ENCODE peak calls at places on chromosomes 5 and 9, in seven cellular contexts. One of them, this sample, is unnamed.
A peak's percentile ranks its signal among the peaks of the same experiment; 100 is the strongest.

GRCh38 chr5:116865651-116866050 is 291.0 kb upstream of the SEMA6A start:
- DNase-seq in AML-193: no peak
- DNase-seq in ureter: no peak
- DNase-seq in GM10248: no peak
- DNase-seq in GM23248: no peak
- DNase-seq in neural progenitor cell: peak; percentile 5
- DNase-seq in fibroblast of mammary gland: no peak
- DNase-seq in this sample: no peak

GRCh38 chr9:125797857-125798399 is 50.8 kb downstream of the PBX3 start:
- DNase-seq in AML-193: no peak
- DNase-seq in ureter: no peak
- DNase-seq in GM10248: no peak
- DNase-seq in GM23248: no peak
- DNase-seq in neural progenitor cell: no peak
- DNase-seq in fibroblast of mammary gland: no peak
- DNase-seq in this sample: no peak

GRCh38 chr9:3879731-3880493 is 354.1 kb upstream of the RFX3 start:
- DNase-seq in AML-193: no peak
- DNase-seq in ureter: no peak
- DNase-seq in GM10248: no peak
- DNase-seq in GM23248: peak; percentile 24
- DNase-seq in neural progenitor cell: no peak
- DNase-seq in fibroblast of mammary gland: peak; percentile 40
- DNase-seq in this sample: no peak

GRCh38 chr5:178421699-178422399 is 168.3 kb downstream of the COL23A1 start:
- DNase-seq in AML-193: no peak
- DNase-seq in ureter: no peak
- DNase-seq in GM10248: no peak
- DNase-seq in GM23248: no peak
- DNase-seq in neural progenitor cell: no peak
- DNase-seq in fibroblast of mammary gland: no peak
- DNase-seq in this sample: no peak

GRCh38 chr9:6219981-6220380 is 4.4 kb downstream of the IL33 start:
- DNase-seq in AML-193: no peak
- DNase-seq in ureter: no peak
- DNase-seq in GM10248: no peak
- DNase-seq in GM23248: no peak
- DNase-seq in neural progenitor cell: no peak
- DNase-seq in fibroblast of mammary gland: no peak
- DNase-seq in this sample: no peak

GRCh38 chr5:133506165-133506564 is 106.2 kb downstream of the FSTL4 start:
- DNase-seq in AML-193: no peak
- DNase-seq in ureter: no peak
- DNase-seq in GM10248: no peak
- DNase-seq in GM23248: no peak
- DNase-seq in neural progenitor cell: no peak
- DNase-seq in fibroblast of mammary gland: no peak
- DNase-seq in this sample: no peak

GRCh38 chr5:32283539-32284377 is 29.0 kb downstream of the MTMR12 start:
- DNase-seq in AML-193: no peak
- DNase-seq in ureter: no peak
- DNase-seq in GM10248: peak; percentile 45
- DNase-seq in GM23248: peak; percentile 85
- DNase-seq in neural progenitor cell: no peak
- DNase-seq in fibroblast of mammary gland: peak; percentile 63
- DNase-seq in this sample: no peak

GRCh38 chr5:167296056-167296455 is 995.4 kb upstream of the WWC1 start:
- DNase-seq in AML-193: no peak
- DNase-seq in ureter: no peak
- DNase-seq in GM10248: no peak
- DNase-seq in GM23248: no peak
- DNase-seq in neural progenitor cell: no peak
- DNase-seq in fibroblast of mammary gland: no peak
- DNase-seq in this sample: no peak

GRCh38 chr9:19940808-19941207 is 152.0 kb upstream of the SLC24A2 start:
- DNase-seq in AML-193: no peak
- DNase-seq in ureter: no peak
- DNase-seq in GM10248: no peak
- DNase-seq in GM23248: no peak
- DNase-seq in neural progenitor cell: no peak
- DNase-seq in fibroblast of mammary gland: peak; percentile 19
- DNase-seq in this sample: no peak

GRCh38 chr5:77518304-77518703 is 26.2 kb upstream of the WDR41 start:
- DNase-seq in AML-193: peak; percentile 3
- DNase-seq in ureter: no peak
- DNase-seq in GM10248: no peak
- DNase-seq in GM23248: peak; percentile 16
- DNase-seq in neural progenitor cell: peak; percentile 58
- DNase-seq in fibroblast of mammary gland: peak; percentile 21
- DNase-seq in this sample: no peak

GRCh38 chr9:28714175-28714574 is 1140.9 kb upstream of the C9orf72 start:
- DNase-seq in AML-193: no peak
- DNase-seq in ureter: no peak
- DNase-seq in GM10248: no peak
- DNase-seq in GM23248: no peak
- DNase-seq in neural progenitor cell: no peak
- DNase-seq in fibroblast of mammary gland: no peak
- DNase-seq in this sample: no peak

GRCh38 chr5:119470105-119470763 is 17.9 kb downstream of the HSD17B4 start:
- DNase-seq in AML-193: no peak
- DNase-seq in ureter: no peak
- DNase-seq in GM10248: peak; percentile 18
- DNase-seq in GM23248: no peak
- DNase-seq in neural progenitor cell: no peak
- DNase-seq in fibroblast of mammary gland: no peak
- DNase-seq in this sample: peak; percentile 36

GRCh38 chr9:95174038-95174437 is 143.5 kb downstream of the FANCC start:
- DNase-seq in AML-193: no peak
- DNase-seq in ureter: no peak
- DNase-seq in GM10248: no peak
- DNase-seq in GM23248: no peak
- DNase-seq in neural progenitor cell: no peak
- DNase-seq in fibroblast of mammary gland: no peak
- DNase-seq in this sample: no peak

GRCh38 chr5:14316471-14316870 is 173.3 kb downstream of the TRIO start:
- DNase-seq in AML-193: peak; percentile 73
- DNase-seq in ureter: no peak
- DNase-seq in GM10248: no peak
- DNase-seq in GM23248: no peak
- DNase-seq in neural progenitor cell: no peak
- DNase-seq in fibroblast of mammary gland: no peak
- DNase-seq in this sample: no peak

GRCh38 chr5:122394313-122394712 is 82.3 kb downstream of the SNCAIP start:
- DNase-seq in AML-193: no peak
- DNase-seq in ureter: no peak
- DNase-seq in GM10248: no peak
- DNase-seq in GM23248: no peak
- DNase-seq in neural progenitor cell: no peak
- DNase-seq in fibroblast of mammary gland: no peak
- DNase-seq in this sample: no peak

GRCh38 chr9:84754896-84755295 is 85.4 kb downstream of the NTRK2 start:
- DNase-seq in AML-193: no peak
- DNase-seq in ureter: no peak
- DNase-seq in GM10248: no peak
- DNase-seq in GM23248: no peak
- DNase-seq in neural progenitor cell: no peak
- DNase-seq in fibroblast of mammary gland: peak; percentile 8
- DNase-seq in this sample: no peak

GRCh38 chr9:96617439-96618185 is 2.0 kb downstream of the CDC14B start:
- DNase-seq in AML-193: no peak
- DNase-seq in ureter: no peak
- DNase-seq in GM10248: no peak
- DNase-seq in GM23248: no peak
- DNase-seq in neural progenitor cell: peak; percentile 15
- DNase-seq in fibroblast of mammary gland: no peak
- DNase-seq in this sample: no peak

GRCh38 chr5:59174248-59174844 is 591.5 kb downstream of the RAB3C start:
- DNase-seq in AML-193: peak; percentile 59
- DNase-seq in ureter: no peak
- DNase-seq in GM10248: peak; percentile 20
- DNase-seq in GM23248: peak; percentile 81
- DNase-seq in neural progenitor cell: peak; percentile 64
- DNase-seq in fibroblast of mammary gland: peak; percentile 89
- DNase-seq in this sample: no peak

GRCh38 chr5:179801304-179802206 is 5.1 kb downstream of the MGAT4B start:
- DNase-seq in AML-193: no peak
- DNase-seq in ureter: peak; percentile 76
- DNase-seq in GM10248: peak; percentile 80
- DNase-seq in GM23248: no peak
- DNase-seq in neural progenitor cell: peak; percentile 85
- DNase-seq in fibroblast of mammary gland: peak; percentile 64
- DNase-seq in this sample: no peak

GRCh38 chr9:73441223-73441622 is 289.6 kb downstream of the ANXA1 start:
- DNase-seq in AML-193: no peak
- DNase-seq in ureter: no peak
- DNase-seq in GM10248: no peak
- DNase-seq in GM23248: no peak
- DNase-seq in neural progenitor cell: no peak
- DNase-seq in fibroblast of mammary gland: no peak
- DNase-seq in this sample: no peak

GRCh38 chr9:38371495-38371894 is 21.0 kb upstream of the ALDH1B1 start:
- DNase-seq in AML-193: no peak
- DNase-seq in ureter: no peak
- DNase-seq in GM10248: peak; percentile 69
- DNase-seq in GM23248: peak; percentile 42
- DNase-seq in neural progenitor cell: peak; percentile 21
- DNase-seq in fibroblast of mammary gland: peak; percentile 26
- DNase-seq in this sample: peak; percentile 10

GRCh38 chr9:18601956-18602355 is 128.0 kb downstream of the ADAMTSL1 start:
- DNase-seq in AML-193: no peak
- DNase-seq in ureter: no peak
- DNase-seq in GM10248: no peak
- DNase-seq in GM23248: peak; percentile 66
- DNase-seq in neural progenitor cell: no peak
- DNase-seq in fibroblast of mammary gland: peak; percentile 50
- DNase-seq in this sample: no peak

GRCh38 chr9:109336409-109336808 is 15.6 kb upstream of the EPB41L4B start:
- DNase-seq in AML-193: no peak
- DNase-seq in ureter: no peak
- DNase-seq in GM10248: no peak
- DNase-seq in GM23248: no peak
- DNase-seq in neural progenitor cell: no peak
- DNase-seq in fibroblast of mammary gland: no peak
- DNase-seq in this sample: no peak

GRCh38 chr5:171681667-171682066 is 104.0 kb upstream of the SMIM23 start:
- DNase-seq in AML-193: peak; percentile 5
- DNase-seq in ureter: no peak
- DNase-seq in GM10248: no peak
- DNase-seq in GM23248: peak; percentile 60
- DNase-seq in neural progenitor cell: no peak
- DNase-seq in fibroblast of mammary gland: peak; percentile 25
- DNase-seq in this sample: no peak

GRCh38 chr5:150860422-150860821 is 14.1 kb downstream of the IRGM start:
- DNase-seq in AML-193: no peak
- DNase-seq in ureter: no peak
- DNase-seq in GM10248: no peak
- DNase-seq in GM23248: no peak
- DNase-seq in neural progenitor cell: no peak
- DNase-seq in fibroblast of mammary gland: no peak
- DNase-seq in this sample: no peak

GRCh38 chr5:56200856-56201638 is 32.1 kb downstream of the ANKRD55 start:
- DNase-seq in AML-193: peak; percentile 69
- DNase-seq in ureter: peak; percentile 63
- DNase-seq in GM10248: peak; percentile 73
- DNase-seq in GM23248: peak; percentile 78
- DNase-seq in neural progenitor cell: peak; percentile 80
- DNase-seq in fibroblast of mammary gland: peak; percentile 79
- DNase-seq in this sample: peak; percentile 48

GRCh38 chr5:97266576-97266975 is 83.5 kb upstream of the RIOK2 start:
- DNase-seq in AML-193: no peak
- DNase-seq in ureter: no peak
- DNase-seq in GM10248: no peak
- DNase-seq in GM23248: peak; percentile 56
- DNase-seq in neural progenitor cell: no peak
- DNase-seq in fibroblast of mammary gland: peak; percentile 55
- DNase-seq in this sample: no peak

GRCh38 chr5:116002116-116002906 is 30.0 kb upstream of the ARL14EPL start:
- DNase-seq in AML-193: no peak
- DNase-seq in ureter: no peak
- DNase-seq in GM10248: no peak
- DNase-seq in GM23248: peak; percentile 40
- DNase-seq in neural progenitor cell: no peak
- DNase-seq in fibroblast of mammary gland: peak; percentile 22
- DNase-seq in this sample: no peak

GRCh38 chr5:142770650-142771609 is 753 bp downstream of the ARHGAP26 start:
- DNase-seq in AML-193: no peak
- DNase-seq in ureter: peak; percentile 57
- DNase-seq in GM10248: peak; percentile 40
- DNase-seq in GM23248: peak; percentile 62
- DNase-seq in neural progenitor cell: peak; percentile 81
- DNase-seq in fibroblast of mammary gland: peak; percentile 27
- DNase-seq in this sample: no peak

GRCh38 chr5:10987881-10988504 is 227.0 kb upstream of the DAP start:
- DNase-seq in AML-193: peak; percentile 30
- DNase-seq in ureter: peak; percentile 70
- DNase-seq in GM10248: peak; percentile 73
- DNase-seq in GM23248: peak; percentile 22
- DNase-seq in neural progenitor cell: peak; percentile 84
- DNase-seq in fibroblast of mammary gland: peak; percentile 12
- DNase-seq in this sample: peak; percentile 5

GRCh38 chr9:110081395-110081794 is 126.6 kb downstream of the C9orf152 start:
- DNase-seq in AML-193: no peak
- DNase-seq in ureter: no peak
- DNase-seq in GM10248: no peak
- DNase-seq in GM23248: peak; percentile 68
- DNase-seq in neural progenitor cell: no peak
- DNase-seq in fibroblast of mammary gland: peak; percentile 61
- DNase-seq in this sample: no peak

GRCh38 chr5:141186897-141187512 is at the start of gene PCDHB9:
- DNase-seq in AML-193: peak; percentile 74
- DNase-seq in ureter: no peak
- DNase-seq in GM10248: no peak
- DNase-seq in GM23248: peak; percentile 77
- DNase-seq in neural progenitor cell: peak; percentile 65
- DNase-seq in fibroblast of mammary gland: peak; percentile 16
- DNase-seq in this sample: no peak

This sample was measured in GM12864.